ENCODE peak calls at places on chromosomes 5 and 9, in six cellular contexts. I, T, S, M, U and Q are unnamed samples.

GRCh38 chr9:91117474-91117891 is 244.2 kb downstream of the AUH start:
- DNase-seq in I (no peak), T (no peak), S (no peak), M (no peak), U (no peak), Q (no peak)

GRCh38 chr9:116234091-116234490 is 80.5 kb downstream of the PAPPA start:
- DNase-seq in I (no peak), T (peak), S (no peak), M (no peak), U (no peak), Q (no peak)

GRCh38 chr5:159449925-159450324 is 119.6 kb upstream of the IL12B start:
- DNase-seq in I (no peak), T (no peak), S (no peak), M (no peak), U (no peak), Q (no peak)

GRCh38 chr9:130501645-130502044 is 56.9 kb downstream of the ASS1 start:
- DNase-seq in I (no peak), T (peak), S (no peak), M (no peak), U (no peak), Q (no peak)

GRCh38 chr5:177402271-177403043 is 2.0 kb upstream of the PFN3 start:
- DNase-seq in I (peak), T (peak), S (peak), M (peak), U (peak), Q (peak)

GRCh38 chr5:66796306-66797292 is 200.4 kb downstream of the MAST4 start:
- DNase-seq in I (peak), T (peak), S (no peak), M (no peak), U (no peak), Q (no peak)

GRCh38 chr5:150473673-150474358 is 24.3 kb upstream of the RPS14 start:
- DNase-seq in I (peak), T (no peak), S (peak), M (no peak), U (no peak), Q (no peak)

GRCh38 chr5:128081111-128081865 is 2.3 kb upstream of the SLC12A2 start:
- DNase-seq in I (no peak), T (peak), S (no peak), M (no peak), U (no peak), Q (no peak)

GRCh38 chr5:88203977-88204735 is 64.5 kb downstream of the TMEM161B start:
- DNase-seq in I (peak), T (no peak), S (no peak), M (no peak), U (no peak), Q (no peak)

GRCh38 chr9:109251080-109251775 is 69.6 kb downstream of the EPB41L4B start:
- DNase-seq in I (no peak), T (no peak), S (peak), M (peak), U (no peak), Q (peak)
- TF ChIP-seq POLR2AphosphoS5 in I (no peak), T (no peak), S (peak), M (no peak), U (no peak), Q (no peak)

DNA sequence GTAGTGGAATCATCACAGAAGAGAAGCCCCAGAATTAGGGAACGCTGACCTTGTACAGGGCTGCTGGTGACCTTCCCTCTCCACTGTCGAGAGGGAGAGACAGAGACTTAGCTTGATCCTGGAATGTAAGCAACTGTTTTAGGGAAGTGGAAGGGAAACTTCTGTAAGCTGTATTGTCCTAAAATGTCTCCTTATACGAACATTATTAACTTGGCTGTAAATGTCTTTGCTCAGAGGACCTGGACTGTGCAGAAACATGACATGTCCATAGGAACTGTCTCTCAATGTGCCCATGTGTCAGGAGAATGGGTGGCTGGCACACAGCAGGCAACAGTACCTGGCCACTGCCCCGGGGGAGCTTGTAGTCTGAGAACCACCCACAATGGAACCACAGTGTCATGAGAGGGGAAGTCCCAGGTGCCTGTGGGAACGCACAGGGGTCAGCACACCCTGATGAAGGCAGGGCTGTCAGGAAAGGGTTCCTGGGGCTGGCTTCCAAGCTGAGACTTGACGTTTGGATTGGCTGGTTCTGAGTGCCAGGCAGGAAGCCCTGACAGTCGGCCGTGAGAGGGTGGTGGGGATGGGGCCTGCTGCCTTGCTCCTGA is 34.0 kb downstream of the DAP start:
- DNase-seq in I (no peak), T (no peak), S (no peak), M (no peak), U (no peak), Q (no peak)
- TF ChIP-seq CTCF in I (no peak), T (no peak), S (no peak), M (no peak), U (no peak), Q (no peak)

GRCh38 chr5:100841358-100842076 is 61.6 kb downstream of the ST8SIA4 start:
- DNase-seq in I (no peak), T (no peak), S (no peak), M (no peak), U (no peak), Q (no peak)
- TF ChIP-seq POLR2AphosphoS5 in I (no peak), T (no peak), S (no peak), M (no peak), U (no peak), Q (no peak)

GRCh38 chr9:133964463-133964862 is 27.7 kb downstream of the VAV2 start:
- DNase-seq in I (no peak), T (no peak), S (no peak), M (no peak), U (no peak), Q (no peak)

GRCh38 chr9:133960568-133961129 is 31.5 kb downstream of the VAV2 start:
- DNase-seq in I (peak), T (no peak), S (no peak), M (no peak), U (peak), Q (no peak)

GRCh38 chr9:133961226-133962165 is 30.6 kb downstream of the VAV2 start:
- DNase-seq in I (no peak), T (no peak), S (no peak), M (no peak), U (peak), Q (no peak)

GRCh38 chr9:133963166-133963565 is 29.0 kb downstream of the VAV2 start:
- DNase-seq in I (no peak), T (no peak), S (no peak), M (no peak), U (peak), Q (no peak)

GRCh38 chr9:133962341-133962740 is 29.8 kb downstream of the VAV2 start:
- DNase-seq in I (no peak), T (no peak), S (no peak), M (no peak), U (peak), Q (no peak)
- TF ChIP-seq CTCF in I (no peak), T (no peak), S (no peak), M (no peak), U (no peak), Q (no peak)

GRCh38 chr5:81749562-81750307 is 1.2 kb downstream of the SSBP2 start:
- DNase-seq in I (peak), T (peak), S (peak), M (peak), U (peak), Q (peak)
- TF ChIP-seq POLR2AphosphoS5 in I (no peak), T (no peak), S (no peak), M (no peak), U (peak), Q (no peak)

GRCh38 chr5:40720071-40720470 is 35.7 kb downstream of the TTC33 start:
- DNase-seq in I (no peak), T (no peak), S (no peak), M (no peak), U (no peak), Q (no peak)

GRCh38 chr5:40716590-40716989 is 36.9 kb downstream of the PTGER4 start:
- DNase-seq in I (no peak), T (no peak), S (no peak), M (no peak), U (no peak), Q (no peak)

GRCh38 chr5:40717281-40717680 is 37.6 kb downstream of the PTGER4 start:
- DNase-seq in I (no peak), T (no peak), S (no peak), M (no peak), U (no peak), Q (no peak)

DNA sequence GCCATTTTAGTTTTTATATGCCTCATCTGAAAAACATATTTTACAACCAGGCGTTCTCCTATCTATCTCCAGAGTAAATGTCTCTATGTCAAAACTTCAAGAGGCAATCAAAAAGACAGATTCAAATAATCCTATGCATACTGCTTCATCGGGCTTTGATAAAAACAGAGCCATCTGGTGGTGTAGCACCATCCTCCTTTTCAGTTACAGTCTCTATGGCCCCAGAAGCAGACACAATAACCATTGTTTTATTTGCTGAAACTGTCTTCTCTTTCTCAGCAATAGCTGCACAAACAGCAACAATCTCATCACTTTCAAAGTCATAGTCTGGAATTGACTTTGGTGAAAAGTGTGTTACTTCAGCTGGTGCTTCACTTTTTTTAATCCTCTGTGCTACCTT is 36.3 kb downstream of the PTGER4 start:
- DNase-seq in I (peak), T (no peak), S (no peak), M (no peak), U (no peak), Q (no peak)
- TF ChIP-seq CTCF in I (peak), T (peak), S (no peak), M (no peak), U (no peak), Q (no peak)